ENCODE peak calls at places on chromosomes 7 and 10, in six cellular contexts. A, O, J, Z, V and U are unnamed samples.
A peak's percentile ranks its signal among the peaks of the same experiment; 100 is the strongest.

GRCh38 chr10:18710201-18710653 is 51.0 kb downstream of the ARL5B start:
- DNase-seq in A (no peak), O (no peak), J (no peak), Z (no peak), V (peak; percentile 18), U (no peak)

GRCh38 chr7:156430109-156430508 is 210.5 kb upstream of the RNF32 start:
- DNase-seq in A (no peak), O (no peak), J (no peak), Z (no peak), V (no peak), U (no peak)

GRCh38 chr7:106752345-106752744 is 91.4 kb upstream of the CCDC71L start:
- DNase-seq in A (no peak), O (no peak), J (no peak), Z (no peak), V (no peak), U (no peak)

GRCh38 chr7:136062625-136063336 is 85.6 kb upstream of the MTPN start:
- DNase-seq in A (no peak), O (no peak), J (no peak), Z (no peak), V (no peak), U (no peak)

GRCh38 chr7:120740348-120740747 is 117.6 kb downstream of the TSPAN12 start:
- DNase-seq in A (no peak), O (no peak), J (no peak), Z (no peak), V (peak; percentile 37), U (no peak)

GRCh38 chr7:100585511-100586265 is at the start of gene LRCH4:
- DNase-seq in A (peak; percentile 88), O (no peak), J (peak; percentile 90), Z (no peak), V (peak; percentile 70), U (no peak)

GRCh38 chr7:13777242-13777641 is 212.2 kb downstream of the ETV1 start:
- DNase-seq in A (no peak), O (no peak), J (no peak), Z (no peak), V (no peak), U (no peak)

GRCh38 chr7:20831976-20832375 is 45.3 kb upstream of the SP8 start:
- DNase-seq in A (no peak), O (no peak), J (no peak), Z (no peak), V (no peak), U (peak; percentile 32)

GRCh38 chr10:21202766-21203457 is 305.8 kb upstream of the NEBL start:
- DNase-seq in A (no peak), O (no peak), J (no peak), Z (no peak), V (no peak), U (no peak)

GRCh38 chr10:113711142-113711541 is 31.4 kb downstream of the CASP7 start:
- DNase-seq in A (no peak), O (no peak), J (no peak), Z (no peak), V (no peak), U (no peak)

GRCh38 chr7:50317221-50317678 is 12.7 kb downstream of the IKZF1 start:
- DNase-seq in A (no peak), O (no peak), J (no peak), Z (no peak), V (no peak), U (no peak)

GRCh38 chr7:6258440-6259182 is 13.8 kb downstream of the CYTH3 start:
- DNase-seq in A (peak; percentile 23), O (no peak), J (no peak), Z (no peak), V (no peak), U (no peak)

GRCh38 chr10:50275650-50276235 is 24.4 kb upstream of the ASAH2 start:
- DNase-seq in A (peak; percentile 63), O (no peak), J (peak; percentile 5), Z (peak; percentile 20), V (peak; percentile 88), U (no peak)

GRCh38 chr7:78437118-78437517 is 638.5 kb downstream of the PHTF2 start:
- DNase-seq in A (no peak), O (no peak), J (no peak), Z (peak; percentile 4), V (no peak), U (no peak)

GRCh38 chr7:54409917-54410316 is 132.3 kb upstream of the VSTM2A start:
- DNase-seq in A (no peak), O (no peak), J (no peak), Z (no peak), V (no peak), U (no peak)
- TF ChIP-seq YY1 in A (no peak), O (no peak), J (no peak), Z (no peak), V (no peak), U (no peak)

DNA sequence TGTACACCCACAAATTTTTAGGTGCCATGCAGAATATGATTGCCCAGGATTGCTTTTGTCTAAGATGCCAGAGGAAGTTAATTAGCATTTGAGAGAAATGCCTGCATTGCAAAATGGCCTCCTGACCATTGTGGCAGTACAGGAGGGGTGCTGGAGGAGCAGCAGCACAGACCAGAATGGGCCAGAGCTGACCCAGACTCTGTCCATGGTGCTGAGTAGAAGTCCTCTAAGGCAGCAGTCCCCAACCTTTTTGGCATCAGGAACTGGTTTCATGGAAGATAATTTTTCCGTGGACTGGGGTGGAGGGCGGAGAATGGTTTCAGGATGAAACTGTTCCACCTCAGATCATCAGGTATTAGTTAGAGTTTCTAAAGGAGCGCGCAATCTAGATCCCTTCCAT is 217.8 kb upstream of the AGK start:
- DNase-seq in A (peak; percentile 63), O (no peak), J (no peak), Z (no peak), V (peak; percentile 28), U (peak; percentile 66)
- TF ChIP-seq YY1 in A (peak; percentile 96), O (no peak), J (no peak), Z (no peak), V (no peak), U (no peak)

GRCh38 chr7:151045967-151046366 is 2.4 kb upstream of the ASIC3 start:
- DNase-seq in A (no peak), O (no peak), J (no peak), Z (no peak), V (no peak), U (no peak)

GRCh38 chr7:151047979-151048763 is at the start of gene ASIC3:
- DNase-seq in A (no peak), O (no peak), J (peak; percentile 74), Z (no peak), V (no peak), U (no peak)

GRCh38 chr7:151048911-151049463 is 656 bp downstream of the ASIC3 start:
- DNase-seq in A (no peak), O (no peak), J (no peak), Z (no peak), V (no peak), U (no peak)

GRCh38 chr7:151045262-151045661 is 3.1 kb upstream of the ASIC3 start:
- DNase-seq in A (no peak), O (no peak), J (no peak), Z (no peak), V (no peak), U (no peak)

DNA sequence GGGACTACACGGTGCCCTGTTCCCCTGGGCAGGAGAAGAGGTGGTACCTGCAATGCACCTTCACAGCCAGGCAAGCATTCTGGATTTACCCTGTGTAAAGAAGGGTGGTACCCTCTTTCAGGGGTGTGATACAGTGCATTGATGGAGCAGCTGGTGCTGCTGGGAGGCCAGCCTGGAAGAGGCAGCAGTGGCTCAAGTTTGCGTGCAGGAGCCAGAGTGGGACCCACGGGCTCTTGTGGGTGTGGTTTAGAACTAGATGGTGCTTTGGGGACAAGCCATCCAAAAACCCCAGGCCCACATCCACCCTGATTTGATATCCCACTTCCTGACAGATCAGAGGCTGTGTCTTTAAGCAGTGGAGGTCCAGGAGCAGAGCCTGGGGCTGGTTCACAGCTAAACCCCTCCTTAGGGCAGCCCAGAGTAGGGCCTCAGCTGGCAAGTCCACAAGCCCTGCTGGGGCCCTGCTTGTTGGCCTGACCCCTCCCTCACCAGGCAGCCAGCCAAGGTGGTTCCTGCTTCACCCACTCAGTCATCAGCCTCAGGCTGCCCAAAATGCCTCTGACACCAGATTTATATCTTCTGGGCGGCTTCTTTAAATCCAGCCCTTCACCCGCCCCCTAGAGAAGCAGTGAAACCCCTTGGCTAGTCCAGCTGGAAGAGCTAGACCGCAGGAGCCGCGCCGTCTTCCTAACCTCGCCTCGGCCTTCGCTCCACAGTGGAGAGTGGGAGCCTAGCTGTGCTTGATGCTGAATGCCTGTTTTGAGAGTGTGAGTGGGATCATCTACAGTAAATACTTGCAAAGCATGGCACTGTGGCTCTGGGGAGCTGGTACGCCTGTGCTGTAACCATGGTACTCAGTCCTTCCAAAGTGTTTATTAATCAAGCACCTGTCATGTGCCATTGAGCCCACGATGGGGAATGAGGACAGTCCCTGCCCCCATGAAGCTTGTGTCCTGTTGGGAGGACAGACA is 1.4 kb upstream of the ASIC3 start:
- DNase-seq in A (no peak), O (no peak), J (peak; percentile 88), Z (no peak), V (no peak), U (no peak)
- TF ChIP-seq YY1 in A (no peak), O (no peak), J (no peak), Z (no peak), V (no peak), U (no peak)

DNA sequence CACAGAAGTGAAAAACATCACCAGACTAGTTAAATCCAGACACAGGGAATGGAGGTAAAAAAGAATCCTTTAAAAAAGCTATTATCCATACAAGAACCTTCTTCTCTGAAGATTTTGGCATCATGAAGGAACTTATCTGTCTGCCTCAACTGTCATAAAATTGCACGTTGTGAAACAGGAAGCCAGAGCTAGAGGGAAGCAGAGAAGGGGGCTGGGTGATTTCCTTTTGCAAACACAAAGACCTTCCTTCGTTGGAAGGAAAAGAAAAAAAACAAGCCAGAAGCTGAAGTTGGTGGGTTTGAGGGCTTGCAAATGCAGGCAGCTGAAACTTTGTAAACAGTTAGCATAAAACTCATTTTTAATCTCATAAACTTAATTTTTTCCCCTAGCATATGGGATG is 101.5 kb downstream of the OTUD1 start:
- DNase-seq in A (no peak), O (no peak), J (no peak), Z (no peak), V (no peak), U (no peak)
- TF ChIP-seq YY1 in A (no peak), O (no peak), J (no peak), Z (no peak), V (no peak), U (no peak)

GRCh38 chr10:9081253-9081652 is 1026.8 kb downstream of the GATA3 start:
- DNase-seq in A (no peak), O (no peak), J (no peak), Z (no peak), V (no peak), U (peak; percentile 3)

GRCh38 chr10:9076066-9076465 is 1021.6 kb downstream of the GATA3 start:
- DNase-seq in A (no peak), O (no peak), J (no peak), Z (no peak), V (no peak), U (no peak)

GRCh38 chr10:9075420-9075819 is 1020.9 kb downstream of the GATA3 start:
- DNase-seq in A (no peak), O (no peak), J (peak; percentile 20), Z (no peak), V (no peak), U (no peak)
- TF ChIP-seq YY1 in A (no peak), O (no peak), J (no peak), Z (no peak), V (no peak), U (no peak)